ENCODE peak calls at places on chromosomes 5 and 9, in seven cellular contexts. One of them, this sample, is unnamed.

GRCh38 chr5:148515460-148515859 is 131.7 kb downstream of the FBXO38 start:
- DNase-seq in A172: no peak
- DNase-seq in colonic mucosa: no peak
- DNase-seq in HS-27A: no peak
- DNase-seq in IMR-90: no peak
- DNase-seq in CD8-positive, alpha-beta T cell: no peak
- DNase-seq in choroid plexus epithelial cell: no peak
- DNase-seq in this sample: no peak

GRCh38 chr5:135007749-135008363 is 26.2 kb downstream of the PITX1 start:
- DNase-seq in A172: no peak
- DNase-seq in colonic mucosa: no peak
- DNase-seq in HS-27A: no peak
- DNase-seq in IMR-90: no peak
- DNase-seq in CD8-positive, alpha-beta T cell: no peak
- DNase-seq in choroid plexus epithelial cell: no peak
- DNase-seq in this sample: no peak

GRCh38 chr5:71839049-71839834 is 120.2 kb downstream of the CARTPT start:
- DNase-seq in A172: no peak
- DNase-seq in colonic mucosa: no peak
- DNase-seq in HS-27A: no peak
- DNase-seq in IMR-90: no peak
- DNase-seq in CD8-positive, alpha-beta T cell: no peak
- DNase-seq in choroid plexus epithelial cell: no peak
- DNase-seq in this sample: no peak

GRCh38 chr5:151775025-151775606 is 3.4 kb downstream of the G3BP1 start:
- DNase-seq in A172: no peak
- DNase-seq in colonic mucosa: no peak
- DNase-seq in HS-27A: no peak
- DNase-seq in IMR-90: no peak
- DNase-seq in CD8-positive, alpha-beta T cell: no peak
- DNase-seq in choroid plexus epithelial cell: no peak
- DNase-seq in this sample: no peak

GRCh38 chr5:107864793-107865192 is 194.1 kb upstream of the EFNA5 start:
- DNase-seq in A172: no peak
- DNase-seq in colonic mucosa: no peak
- DNase-seq in HS-27A: no peak
- DNase-seq in IMR-90: peak; percentile 76
- DNase-seq in CD8-positive, alpha-beta T cell: no peak
- DNase-seq in choroid plexus epithelial cell: peak; percentile 32
- DNase-seq in this sample: peak; percentile 55

GRCh38 chr9:113737414-113738271 is 138.5 kb upstream of the ZNF618 start:
- DNase-seq in A172: peak; percentile 66
- DNase-seq in colonic mucosa: peak; percentile 56
- DNase-seq in HS-27A: no peak
- DNase-seq in IMR-90: peak; percentile 51
- DNase-seq in CD8-positive, alpha-beta T cell: no peak
- DNase-seq in choroid plexus epithelial cell: peak; percentile 81
- DNase-seq in this sample: peak; percentile 45

GRCh38 chr9:115008536-115008935 is 78.1 kb upstream of the TNFSF8 start:
- DNase-seq in A172: peak; percentile 93
- DNase-seq in colonic mucosa: no peak
- DNase-seq in HS-27A: peak; percentile 63
- DNase-seq in IMR-90: peak; percentile 94
- DNase-seq in CD8-positive, alpha-beta T cell: no peak
- DNase-seq in choroid plexus epithelial cell: peak; percentile 93
- DNase-seq in this sample: peak; percentile 89

GRCh38 chr5:147628054-147628895 is 118.4 kb upstream of the DPYSL3 start:
- DNase-seq in A172: peak; percentile 76
- DNase-seq in colonic mucosa: peak; percentile 75
- DNase-seq in HS-27A: peak; percentile 22
- DNase-seq in IMR-90: peak; percentile 55
- DNase-seq in CD8-positive, alpha-beta T cell: peak; percentile 67
- DNase-seq in choroid plexus epithelial cell: peak; percentile 84
- DNase-seq in this sample: peak; percentile 50

GRCh38 chr5:132456553-132457361 is 33.8 kb downstream of the IRF1 start:
- DNase-seq in A172: no peak
- DNase-seq in colonic mucosa: no peak
- DNase-seq in HS-27A: no peak
- DNase-seq in IMR-90: no peak
- DNase-seq in CD8-positive, alpha-beta T cell: peak; percentile 83
- DNase-seq in choroid plexus epithelial cell: peak; percentile 47
- DNase-seq in this sample: peak; percentile 45

GRCh38 chr5:155089649-155090048 is 76.1 kb downstream of the KIF4B start:
- DNase-seq in A172: peak; percentile 26
- DNase-seq in colonic mucosa: no peak
- DNase-seq in HS-27A: no peak
- DNase-seq in IMR-90: no peak
- DNase-seq in CD8-positive, alpha-beta T cell: no peak
- DNase-seq in choroid plexus epithelial cell: no peak
- DNase-seq in this sample: peak; percentile 53

GRCh38 chr5:148909766-148910165 is 83.4 kb downstream of the ADRB2 start:
- DNase-seq in A172: peak; percentile 37
- DNase-seq in colonic mucosa: peak; percentile 58
- DNase-seq in HS-27A: no peak
- DNase-seq in IMR-90: no peak
- DNase-seq in CD8-positive, alpha-beta T cell: no peak
- DNase-seq in choroid plexus epithelial cell: no peak
- DNase-seq in this sample: peak; percentile 16

GRCh38 chr9:4674783-4675182 is 4.6 kb upstream of the CDC37L1 start:
- DNase-seq in A172: peak; percentile 7
- DNase-seq in colonic mucosa: no peak
- DNase-seq in HS-27A: no peak
- DNase-seq in IMR-90: peak; percentile 95
- DNase-seq in CD8-positive, alpha-beta T cell: no peak
- DNase-seq in choroid plexus epithelial cell: peak; percentile 86
- DNase-seq in this sample: peak; percentile 75

GRCh38 chr5:142674438-142675210 is 11.3 kb downstream of the FGF1 start:
- DNase-seq in A172: peak; percentile 71
- DNase-seq in colonic mucosa: no peak
- DNase-seq in HS-27A: no peak
- DNase-seq in IMR-90: peak; percentile 89
- DNase-seq in CD8-positive, alpha-beta T cell: no peak
- DNase-seq in choroid plexus epithelial cell: peak; percentile 64
- DNase-seq in this sample: peak; percentile 84

GRCh38 chr5:123098767-123099513 is 9.9 kb downstream of the PRDM6 start:
- DNase-seq in A172: no peak
- DNase-seq in colonic mucosa: no peak
- DNase-seq in HS-27A: no peak
- DNase-seq in IMR-90: no peak
- DNase-seq in CD8-positive, alpha-beta T cell: no peak
- DNase-seq in choroid plexus epithelial cell: no peak
- DNase-seq in this sample: no peak

GRCh38 chr5:167800405-167800804 is 491.0 kb upstream of the WWC1 start:
- DNase-seq in A172: no peak
- DNase-seq in colonic mucosa: no peak
- DNase-seq in HS-27A: no peak
- DNase-seq in IMR-90: no peak
- DNase-seq in CD8-positive, alpha-beta T cell: no peak
- DNase-seq in choroid plexus epithelial cell: no peak
- DNase-seq in this sample: no peak

GRCh38 chr5:7478459-7478858 is 82.5 kb downstream of the ADCY2 start:
- DNase-seq in A172: no peak
- DNase-seq in colonic mucosa: no peak
- DNase-seq in HS-27A: no peak
- DNase-seq in IMR-90: no peak
- DNase-seq in CD8-positive, alpha-beta T cell: no peak
- DNase-seq in choroid plexus epithelial cell: no peak
- DNase-seq in this sample: no peak

GRCh38 chr9:9337129-9337528 is 1275.7 kb downstream of the PTPRD start:
- DNase-seq in A172: no peak
- DNase-seq in colonic mucosa: no peak
- DNase-seq in HS-27A: no peak
- DNase-seq in IMR-90: no peak
- DNase-seq in CD8-positive, alpha-beta T cell: no peak
- DNase-seq in choroid plexus epithelial cell: no peak
- DNase-seq in this sample: no peak

GRCh38 chr5:146338774-146339714 is at the start of gene POU4F3:
- DNase-seq in A172: no peak
- DNase-seq in colonic mucosa: no peak
- DNase-seq in HS-27A: no peak
- DNase-seq in IMR-90: no peak
- DNase-seq in CD8-positive, alpha-beta T cell: no peak
- DNase-seq in choroid plexus epithelial cell: no peak
- DNase-seq in this sample: no peak

GRCh38 chr5:173849908-173850307 is 38.2 kb upstream of the CPEB4 start:
- DNase-seq in A172: no peak
- DNase-seq in colonic mucosa: no peak
- DNase-seq in HS-27A: no peak
- DNase-seq in IMR-90: no peak
- DNase-seq in CD8-positive, alpha-beta T cell: no peak
- DNase-seq in choroid plexus epithelial cell: no peak
- DNase-seq in this sample: no peak

GRCh38 chr9:91117959-91118651 is 243.6 kb downstream of the AUH start:
- DNase-seq in A172: no peak
- DNase-seq in colonic mucosa: peak; percentile 89
- DNase-seq in HS-27A: peak; percentile 80
- DNase-seq in IMR-90: peak; percentile 82
- DNase-seq in CD8-positive, alpha-beta T cell: no peak
- DNase-seq in choroid plexus epithelial cell: peak; percentile 88
- DNase-seq in this sample: no peak

GRCh38 chr9:136242248-136242647 is 3.4 kb downstream of the QSOX2 start:
- DNase-seq in A172: no peak
- DNase-seq in colonic mucosa: no peak
- DNase-seq in HS-27A: no peak
- DNase-seq in IMR-90: no peak
- DNase-seq in CD8-positive, alpha-beta T cell: no peak
- DNase-seq in choroid plexus epithelial cell: no peak
- DNase-seq in this sample: no peak

GRCh38 chr9:138067594-138068367 is 190.2 kb downstream of the CACNA1B start:
- DNase-seq in A172: no peak
- DNase-seq in colonic mucosa: no peak
- DNase-seq in HS-27A: no peak
- DNase-seq in IMR-90: no peak
- DNase-seq in CD8-positive, alpha-beta T cell: no peak
- DNase-seq in choroid plexus epithelial cell: no peak
- DNase-seq in this sample: no peak

GRCh38 chr9:130943780-130944179 is 4.7 kb upstream of the FIBCD1 start:
- DNase-seq in A172: no peak
- DNase-seq in colonic mucosa: no peak
- DNase-seq in HS-27A: no peak
- DNase-seq in IMR-90: no peak
- DNase-seq in CD8-positive, alpha-beta T cell: no peak
- DNase-seq in choroid plexus epithelial cell: no peak
- DNase-seq in this sample: no peak

GRCh38 chr9:127960410-127961165 is 20.2 kb downstream of the EEIG1 start:
- DNase-seq in A172: no peak
- DNase-seq in colonic mucosa: no peak
- DNase-seq in HS-27A: no peak
- DNase-seq in IMR-90: no peak
- DNase-seq in CD8-positive, alpha-beta T cell: no peak
- DNase-seq in choroid plexus epithelial cell: no peak
- DNase-seq in this sample: no peak

GRCh38 chr5:125140855-125141254 is 394.4 kb upstream of the ZNF608 start:
- DNase-seq in A172: peak; percentile 64
- DNase-seq in colonic mucosa: no peak
- DNase-seq in HS-27A: no peak
- DNase-seq in IMR-90: peak; percentile 93
- DNase-seq in CD8-positive, alpha-beta T cell: no peak
- DNase-seq in choroid plexus epithelial cell: peak; percentile 81
- DNase-seq in this sample: peak; percentile 92

GRCh38 chr9:23723672-23724071 is 102.4 kb downstream of the ELAVL2 start:
- DNase-seq in A172: no peak
- DNase-seq in colonic mucosa: no peak
- DNase-seq in HS-27A: no peak
- DNase-seq in IMR-90: no peak
- DNase-seq in CD8-positive, alpha-beta T cell: no peak
- DNase-seq in choroid plexus epithelial cell: no peak
- DNase-seq in this sample: no peak

GRCh38 chr5:159768243-159768642 is 148.0 kb upstream of the ADRA1B start:
- DNase-seq in A172: no peak
- DNase-seq in colonic mucosa: no peak
- DNase-seq in HS-27A: no peak
- DNase-seq in IMR-90: peak; percentile 45
- DNase-seq in CD8-positive, alpha-beta T cell: no peak
- DNase-seq in choroid plexus epithelial cell: peak; percentile 31
- DNase-seq in this sample: peak; percentile 50

GRCh38 chr5:154755361-154756202 is at the start of gene LARP1:
- DNase-seq in A172: no peak
- DNase-seq in colonic mucosa: peak; percentile 40
- DNase-seq in HS-27A: no peak
- DNase-seq in IMR-90: peak; percentile 19
- DNase-seq in CD8-positive, alpha-beta T cell: no peak
- DNase-seq in choroid plexus epithelial cell: peak; percentile 31
- DNase-seq in this sample: peak; percentile 40

GRCh38 chr5:151447174-151448037 is at the start of gene SLC36A1:
- DNase-seq in A172: peak; percentile 92
- DNase-seq in colonic mucosa: peak; percentile 97
- DNase-seq in HS-27A: peak; percentile 45
- DNase-seq in IMR-90: peak; percentile 86
- DNase-seq in CD8-positive, alpha-beta T cell: peak; percentile 94
- DNase-seq in choroid plexus epithelial cell: peak; percentile 88
- DNase-seq in this sample: peak; percentile 86

GRCh38 chr5:10793785-10794184 is 32.8 kb upstream of the DAP start:
- DNase-seq in A172: no peak
- DNase-seq in colonic mucosa: no peak
- DNase-seq in HS-27A: no peak
- DNase-seq in IMR-90: no peak
- DNase-seq in CD8-positive, alpha-beta T cell: no peak
- DNase-seq in choroid plexus epithelial cell: peak; percentile 45
- DNase-seq in this sample: no peak

GRCh38 chr5:45271626-45272025 is 424.6 kb downstream of the HCN1 start:
- DNase-seq in A172: no peak
- DNase-seq in colonic mucosa: no peak
- DNase-seq in HS-27A: no peak
- DNase-seq in IMR-90: no peak
- DNase-seq in CD8-positive, alpha-beta T cell: no peak
- DNase-seq in choroid plexus epithelial cell: no peak
- DNase-seq in this sample: no peak

GRCh38 chr5:142000709-142001484 is 11.9 kb downstream of the GNPDA1 start:
- DNase-seq in A172: no peak
- DNase-seq in colonic mucosa: no peak
- DNase-seq in HS-27A: no peak
- DNase-seq in IMR-90: no peak
- DNase-seq in CD8-positive, alpha-beta T cell: no peak
- DNase-seq in choroid plexus epithelial cell: peak; percentile 41
- DNase-seq in this sample: peak; percentile 29

GRCh38 chr5:36576721-36577120 is 29.7 kb upstream of the SLC1A3 start:
- DNase-seq in A172: no peak
- DNase-seq in colonic mucosa: no peak
- DNase-seq in HS-27A: no peak
- DNase-seq in IMR-90: no peak
- DNase-seq in CD8-positive, alpha-beta T cell: no peak
- DNase-seq in choroid plexus epithelial cell: peak; percentile 26
- DNase-seq in this sample: no peak

GRCh38 chr5:14399054-14399657 is 182.4 kb upstream of the OTULINL start:
- DNase-seq in A172: peak; percentile 74
- DNase-seq in colonic mucosa: peak; percentile 39
- DNase-seq in HS-27A: peak; percentile 33
- DNase-seq in IMR-90: peak; percentile 74
- DNase-seq in CD8-positive, alpha-beta T cell: no peak
- DNase-seq in choroid plexus epithelial cell: peak; percentile 90
- DNase-seq in this sample: peak; percentile 52

GRCh38 chr5:163976691-163977090 is 471.3 kb downstream of the MAT2B start:
- DNase-seq in A172: no peak
- DNase-seq in colonic mucosa: no peak
- DNase-seq in HS-27A: no peak
- DNase-seq in IMR-90: peak; percentile 53
- DNase-seq in CD8-positive, alpha-beta T cell: no peak
- DNase-seq in choroid plexus epithelial cell: peak; percentile 50
- DNase-seq in this sample: peak; percentile 13

GRCh38 chr9:70283848-70284247 is 25.1 kb downstream of the SMC5 start:
- DNase-seq in A172: no peak
- DNase-seq in colonic mucosa: no peak
- DNase-seq in HS-27A: no peak
- DNase-seq in IMR-90: no peak
- DNase-seq in CD8-positive, alpha-beta T cell: no peak
- DNase-seq in choroid plexus epithelial cell: no peak
- DNase-seq in this sample: no peak

GRCh38 chr9:127140842-127141675 is 18.6 kb upstream of the ANGPTL2 start:
- DNase-seq in A172: no peak
- DNase-seq in colonic mucosa: peak; percentile 6
- DNase-seq in HS-27A: no peak
- DNase-seq in IMR-90: no peak
- DNase-seq in CD8-positive, alpha-beta T cell: no peak
- DNase-seq in choroid plexus epithelial cell: no peak
- DNase-seq in this sample: no peak

GRCh38 chr5:135718151-135718550 is 116.3 kb upstream of the SLC25A48 start:
- DNase-seq in A172: peak; percentile 90
- DNase-seq in colonic mucosa: no peak
- DNase-seq in HS-27A: no peak
- DNase-seq in IMR-90: peak; percentile 31
- DNase-seq in CD8-positive, alpha-beta T cell: no peak
- DNase-seq in choroid plexus epithelial cell: peak; percentile 23
- DNase-seq in this sample: peak; percentile 35

This sample was measured in HCEC 1CT.